ENCODE peak calls at places on chromosomes 2 and 18, in four cellular contexts. A is H9, D is IMR-90, R is H1. B is an unnamed sample.

GRCh38 chr2:42054657-42055430 is 7.0 kb downstream of the PKDCC start:
- DNase-seq in R (no peak), A (peak; percentile 86), D (no peak), B (peak; percentile 64)

GRCh38 chr2:28668880-28669279 is 82.8 kb upstream of the PPP1CB start:
- DNase-seq in A (no peak), R (no peak), D (no peak), B (no peak)

GRCh38 chr2:68800517-68800916 is 65.9 kb downstream of the ARHGAP25 start:
- DNase-seq in R (no peak), A (no peak), D (no peak), B (no peak)

GRCh38 chr2:136212426-136213378 is 94.8 kb upstream of the CXCR4 start:
- DNase-seq in D (no peak), R (no peak), A (no peak), B (peak; percentile 53)

GRCh38 chr2:225458431-225459117 is 59.1 kb downstream of the NYAP2 start:
- DNase-seq in R (no peak), D (no peak), A (no peak), B (no peak)

GRCh38 chr2:28273751-28274150 is 118.9 kb upstream of the FOSL2 start:
- DNase-seq in D (no peak), A (no peak), R (no peak), B (no peak)

GRCh38 chr2:223117533-223117932 is 65.5 kb downstream of the KCNE4 start:
- DNase-seq in D (no peak), A (no peak), R (no peak), B (no peak)

GRCh38 chr2:71995067-71995665 is 152.5 kb downstream of the CYP26B1 start:
- DNase-seq in A (no peak), D (peak; percentile 5), R (no peak), B (peak; percentile 50)

GRCh38 chr2:228698963-228699362 is 517.5 kb upstream of the SPHKAP start:
- DNase-seq in A (no peak), D (no peak), R (no peak), B (no peak)

GRCh38 chr2:217944366-217944765 is 58.4 kb downstream of the TNS1 start:
- DNase-seq in R (no peak), D (no peak), A (no peak), B (no peak)

GRCh38 chr2:231393149-231394131 is 2.1 kb upstream of the B3GNT7 start:
- DNase-seq in R (no peak), D (no peak), A (peak; percentile 81), B (peak; percentile 74)

GRCh38 chr2:200779214-200779613 is 32.5 kb upstream of the BZW1 start:
- DNase-seq in D (no peak), R (no peak), A (no peak), B (no peak)

GRCh38 chr2:23706613-23707078 is 220.3 kb downstream of the ATAD2B start:
- DNase-seq in R (no peak), A (no peak), D (no peak), B (no peak)

GRCh38 chr2:46032996-46033395 is 264.2 kb upstream of the EPAS1 start:
- DNase-seq in D (no peak), A (no peak), R (no peak), B (no peak)

GRCh38 chr2:181586569-181587076 is 70.3 kb downstream of the CERKL start:
- DNase-seq in D (no peak), A (no peak), R (no peak), B (no peak)

GRCh38 chr2:176130153-176130916 is 830 bp downstream of the HOXD8 start:
- DNase-seq in A (peak; percentile 58), D (no peak), R (peak; percentile 63), B (no peak)

GRCh38 chr2:121810959-121811853 is 55.8 kb downstream of the TSN start:
- DNase-seq in D (peak; percentile 63), A (peak; percentile 74), R (peak; percentile 62), B (peak; percentile 85)

GRCh38 chr2:38394903-38395341 is 17.8 kb upstream of the ATL2 start:
- DNase-seq in A (no peak), D (no peak), R (no peak), B (peak; percentile 49)

GRCh38 chr2:229282758-229283546 is 11.9 kb upstream of the PID1 start:
- DNase-seq in A (no peak), D (peak; percentile 74), R (no peak), B (no peak)

DNA sequence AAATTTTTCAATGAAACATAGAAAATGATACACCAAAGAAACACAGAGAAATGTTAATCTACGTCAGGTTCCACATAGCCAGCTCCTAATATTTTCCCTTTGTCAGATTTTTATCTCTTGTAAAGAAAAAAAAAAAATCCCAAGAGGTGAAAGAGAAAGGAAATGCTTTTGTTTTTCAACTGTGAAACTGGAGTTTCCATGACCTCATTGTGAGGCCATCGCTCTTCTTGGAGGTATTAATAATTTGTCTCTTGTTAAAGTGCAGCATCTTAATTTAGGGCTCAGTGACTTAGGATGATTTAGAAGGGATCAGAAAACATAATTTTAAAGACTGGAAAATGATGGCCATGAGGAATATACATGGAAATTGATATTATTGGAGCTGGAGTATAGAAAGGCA is 21.7 kb downstream of the ARHGAP28 start:
- DNase-seq in A (no peak), D (no peak), R (no peak), B (no peak)
- H2AK5ac ChIP-seq in A (no peak overlapping the region), D (no peak overlapping the region), R (no peak overlapping the region), B (no peak overlapping the region)

GRCh38 chr18:78833833-78834232 is 145.8 kb upstream of the SALL3 start:
- DNase-seq in A (no peak), D (no peak), R (no peak), B (no peak)

GRCh38 chr18:78838183-78838582 is 141.4 kb upstream of the SALL3 start:
- DNase-seq in D (no peak), A (no peak), R (no peak), B (no peak)

GRCh38 chr18:78836838-78837237 is 142.8 kb upstream of the SALL3 start:
- DNase-seq in D (no peak), A (no peak), R (no peak), B (no peak)

GRCh38 chr18:78837766-78838165 is 141.9 kb upstream of the SALL3 start:
- DNase-seq in R (no peak), A (no peak), D (no peak), B (no peak)
- H4K5ac ChIP-seq in R (no peak overlapping the region), A (no peak overlapping the region), D (no peak overlapping the region), B (no peak overlapping the region)

DNA sequence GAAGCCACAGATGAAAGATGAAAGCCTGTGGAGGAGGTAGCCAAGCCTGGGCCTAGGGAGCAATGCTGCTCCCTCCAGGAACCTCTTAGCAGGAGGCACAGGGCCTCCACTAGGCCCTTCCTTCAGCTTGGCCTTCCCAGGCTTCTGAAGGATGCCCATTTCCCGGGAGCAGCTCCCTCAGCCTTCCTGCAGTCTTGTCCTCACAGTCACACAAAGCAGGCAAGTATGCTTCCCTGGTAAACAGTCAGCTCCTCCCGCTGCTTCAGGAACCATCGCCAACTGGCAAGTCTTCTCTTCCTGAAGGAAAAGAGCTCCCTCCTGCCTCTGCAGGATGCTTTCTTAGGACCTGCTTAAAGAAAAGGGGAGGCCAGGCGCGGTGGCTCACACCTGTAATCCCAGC is 53.2 kb downstream of the SMAD7 start:
- DNase-seq in D (peak; percentile 42), R (no peak), A (no peak), B (no peak)
- H2AK5ac ChIP-seq in D (no peak overlapping the region), R (no peak overlapping the region), A (no peak overlapping the region), B (no peak overlapping the region)

DNA sequence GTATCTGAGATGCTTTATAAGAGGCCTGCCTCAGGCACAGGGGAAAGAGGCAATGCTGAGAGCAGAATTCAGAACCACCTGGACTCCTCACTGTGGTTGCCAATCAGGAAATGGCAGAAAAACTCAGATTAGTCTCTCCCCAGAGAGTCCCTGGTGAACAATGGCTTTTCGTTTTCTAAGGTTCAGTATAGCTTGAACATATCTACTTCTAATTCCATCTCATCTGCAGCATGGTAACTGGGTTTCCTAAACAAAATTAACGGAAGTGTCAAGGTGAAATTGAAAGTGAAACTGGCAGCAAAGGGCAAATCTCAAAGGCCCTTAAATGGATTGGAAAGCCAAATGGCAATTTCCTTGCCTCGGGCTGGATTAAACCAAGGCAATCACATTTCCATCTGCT is 480.2 kb upstream of the ACVR2A start:
- DNase-seq in R (no peak), A (no peak), D (no peak), B (no peak)
- H4K5ac ChIP-seq in R (no peak overlapping the region), A (no peak overlapping the region), D (no peak overlapping the region), B (no peak overlapping the region)

GRCh38 chr2:65177754-65178442 is 48.0 kb upstream of the RAB1A start:
- DNase-seq in R (peak; percentile 28), D (no peak), A (no peak), B (no peak)
- H2AK5ac ChIP-seq in R (no peak overlapping the region), D (no peak overlapping the region), A (no peak overlapping the region), B (no peak overlapping the region)